ENCODE peak calls at places on chromosomes 3 and 15, in five cellular contexts. One of them, this sample, is unnamed. For H3K36me3 and H3K27me3, the result is how much of the 10 kb centered on the place peaks cover.

GRCh38 chr3:104763007-104763406 is 603.7 kb upstream of the ALCAM start:
- DNase-seq in aorta: no peak
- DNase-seq in testis: no peak
- DNase-seq in neural progenitor cell: no peak
- DNase-seq in left ventricle myocardium inferior: no peak
- DNase-seq in this sample: no peak

GRCh38 chr15:77846360-77846759 is 213.6 kb upstream of the LINGO1 start:
- DNase-seq in aorta: no peak
- DNase-seq in testis: no peak
- DNase-seq in neural progenitor cell: no peak
- DNase-seq in left ventricle myocardium inferior: no peak
- DNase-seq in this sample: no peak

GRCh38 chr15:71456362-71456761 is 341.1 kb downstream of the THSD4 start:
- DNase-seq in aorta: no peak
- DNase-seq in testis: no peak
- DNase-seq in neural progenitor cell: no peak
- DNase-seq in left ventricle myocardium inferior: no peak
- DNase-seq in this sample: no peak

GRCh38 chr15:59524331-59524731 is 86.3 kb downstream of the FAM81A start:
- DNase-seq in aorta: no peak
- DNase-seq in testis: no peak
- DNase-seq in neural progenitor cell: peak
- DNase-seq in left ventricle myocardium inferior: no peak
- DNase-seq in this sample: no peak

GRCh38 chr3:105413356-105413887 is 46.7 kb downstream of the ALCAM start:
- DNase-seq in aorta: no peak
- DNase-seq in testis: no peak
- DNase-seq in neural progenitor cell: no peak
- DNase-seq in left ventricle myocardium inferior: no peak
- DNase-seq in this sample: no peak

GRCh38 chr3:17183951-17184550 is 299.3 kb downstream of the PLCL2 start:
- DNase-seq in aorta: no peak
- DNase-seq in testis: no peak
- DNase-seq in neural progenitor cell: no peak
- DNase-seq in left ventricle myocardium inferior: no peak
- DNase-seq in this sample: no peak

GRCh38 chr15:55917881-55918296 is 75.5 kb downstream of the NEDD4 start:
- DNase-seq in aorta: no peak
- DNase-seq in testis: peak
- DNase-seq in neural progenitor cell: peak
- DNase-seq in left ventricle myocardium inferior: no peak
- DNase-seq in this sample: peak

GRCh38 chr3:23114479-23114878 is 88.6 kb upstream of the UBE2E2 start:
- DNase-seq in aorta: no peak
- DNase-seq in testis: no peak
- DNase-seq in neural progenitor cell: no peak
- DNase-seq in left ventricle myocardium inferior: no peak
- DNase-seq in this sample: no peak

DNA sequence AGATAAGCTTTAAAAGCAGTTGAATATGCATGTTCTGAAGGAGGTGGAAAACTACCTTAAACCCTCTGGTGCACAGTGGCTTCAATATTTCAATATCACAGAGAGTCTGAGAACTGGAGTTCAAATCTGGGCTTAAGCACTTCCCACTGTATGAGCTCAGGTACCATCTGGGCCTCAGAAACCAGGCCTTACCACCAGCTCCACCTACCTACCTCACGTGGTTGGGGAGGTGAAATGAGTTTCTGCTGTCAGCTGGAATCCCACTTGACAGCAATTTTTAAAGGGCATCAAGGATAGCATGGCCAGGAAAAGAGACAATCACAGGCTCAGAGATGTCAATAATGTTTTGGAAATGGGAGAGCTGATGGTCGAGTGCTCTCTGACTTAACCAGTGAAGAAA is 5.0 kb downstream of the CHCHD4 start:
- DNase-seq in aorta: no peak
- DNase-seq in testis: no peak
- DNase-seq in neural progenitor cell: no peak
- DNase-seq in left ventricle myocardium inferior: no peak
- DNase-seq in this sample: no peak
- H3K36me3 ChIP-seq in aorta: under half
- H3K36me3 ChIP-seq in testis: under half
- H3K36me3 ChIP-seq in neural progenitor cell: under half
- H3K36me3 ChIP-seq in left ventricle myocardium inferior: under half
- H3K36me3 ChIP-seq in this sample: under half

GRCh38 chr3:123076496-123077418 is 9.9 kb downstream of the PDIA5 start:
- DNase-seq in aorta: peak
- DNase-seq in testis: peak
- DNase-seq in neural progenitor cell: no peak
- DNase-seq in left ventricle myocardium inferior: peak
- DNase-seq in this sample: no peak
- H3K27me3 ChIP-seq in aorta: under half
- H3K27me3 ChIP-seq in testis: under half
- H3K27me3 ChIP-seq in neural progenitor cell: under half
- H3K27me3 ChIP-seq in left ventricle myocardium inferior: under half
- H3K27me3 ChIP-seq in this sample: under half

GRCh38 chr3:184328516-184328915 is 8.9 kb upstream of the FAM131A start:
- DNase-seq in aorta: no peak
- DNase-seq in testis: no peak
- DNase-seq in neural progenitor cell: no peak
- DNase-seq in left ventricle myocardium inferior: no peak
- DNase-seq in this sample: no peak
- H3K36me3 ChIP-seq in aorta: under half
- H3K36me3 ChIP-seq in testis: under half
- H3K36me3 ChIP-seq in neural progenitor cell: under half
- H3K36me3 ChIP-seq in left ventricle myocardium inferior: half or more
- H3K36me3 ChIP-seq in this sample: half or more

GRCh38 chr3:128504533-128504915 is 11.5 kb upstream of the GATA2 start:
- DNase-seq in aorta: no peak
- DNase-seq in testis: peak
- DNase-seq in neural progenitor cell: no peak
- DNase-seq in left ventricle myocardium inferior: no peak
- DNase-seq in this sample: no peak
- H3K27me3 ChIP-seq in aorta: under half
- H3K27me3 ChIP-seq in testis: under half
- H3K27me3 ChIP-seq in neural progenitor cell: under half
- H3K27me3 ChIP-seq in left ventricle myocardium inferior: half or more
- H3K27me3 ChIP-seq in this sample: under half

GRCh38 chr3:184029456-184029950 is 2.0 kb upstream of the HTR3D start:
- DNase-seq in aorta: no peak
- DNase-seq in testis: no peak
- DNase-seq in neural progenitor cell: no peak
- DNase-seq in left ventricle myocardium inferior: no peak
- DNase-seq in this sample: no peak
- H3K36me3 ChIP-seq in aorta: under half
- H3K36me3 ChIP-seq in testis: under half
- H3K36me3 ChIP-seq in neural progenitor cell: under half
- H3K36me3 ChIP-seq in left ventricle myocardium inferior: under half
- H3K36me3 ChIP-seq in this sample: under half